ENCODE peak calls at places on chromosomes 5 and 9, in five cellular contexts. T is psoas muscle; U is CD4-positive, CD25-positive, alpha-beta regulatory T cell; L is IMR-90; Q is heart left ventricle. S is an unnamed sample.

GRCh38 chr9:84538879-84539278 is 130.7 kb upstream of the NTRK2 start:
- DNase-seq in L (no peak), Q (no peak), U (no peak), T (no peak), S (no peak)

GRCh38 chr9:97908736-97909135 is 13.6 kb downstream of the TRMO start:
- DNase-seq in T (no peak), L (no peak), U (no peak), Q (no peak), S (no peak)

GRCh38 chr5:168234133-168234532 is 57.3 kb upstream of the WWC1 start:
- DNase-seq in T (no peak), U (no peak), L (no peak), Q (no peak), S (no peak)

GRCh38 chr9:121718063-121718462 is 66.6 kb downstream of the DAB2IP start:
- DNase-seq in T (no peak), L (peak; percentile 65), Q (peak; percentile 68), U (no peak), S (peak; percentile 75)

GRCh38 chr5:112165897-112166737 is 253.0 kb downstream of the EPB41L4A start:
- DNase-seq in L (no peak), T (no peak), U (no peak), Q (no peak), S (no peak)

GRCh38 chr5:138148811-138149210 is 9.6 kb upstream of the NME5 start:
- DNase-seq in T (no peak), U (no peak), L (peak; percentile 65), Q (peak; percentile 43), S (peak; percentile 11)

GRCh38 chr5:73693573-73694061 is 67.6 kb downstream of the ARHGEF28 start:
- DNase-seq in T (no peak), Q (no peak), U (no peak), L (peak; percentile 49), S (peak; percentile 82)

GRCh38 chr9:125297917-125298316 is 36.3 kb downstream of the GAPVD1 start:
- DNase-seq in Q (no peak), U (no peak), T (no peak), L (no peak), S (no peak)

GRCh38 chr5:147626494-147626893 is 116.6 kb upstream of the DPYSL3 start:
- DNase-seq in U (no peak), Q (no peak), L (no peak), T (no peak), S (no peak)

GRCh38 chr9:136746621-136747020 is 1.7 kb downstream of the LCN6 start:
- DNase-seq in U (no peak), L (no peak), Q (peak; percentile 24), T (no peak), S (no peak)

GRCh38 chr5:150159741-150160179 is 4.1 kb upstream of the PDGFRB start:
- DNase-seq in U (no peak), Q (peak; percentile 87), L (peak; percentile 87), T (peak; percentile 76), S (peak; percentile 77)

GRCh38 chr5:142506046-142506445 is 179.8 kb downstream of the FGF1 start:
- DNase-seq in Q (no peak), U (no peak), L (peak; percentile 57), T (no peak), S (no peak)

GRCh38 chr9:18274693-18275092 is 199.3 kb upstream of the ADAMTSL1 start:
- DNase-seq in Q (no peak), L (no peak), T (no peak), U (no peak), S (no peak)

GRCh38 chr9:127629468-127630081 is 17.5 kb downstream of the STXBP1 start:
- DNase-seq in T (no peak), L (peak; percentile 35), U (no peak), Q (peak; percentile 36), S (no peak)

DNA sequence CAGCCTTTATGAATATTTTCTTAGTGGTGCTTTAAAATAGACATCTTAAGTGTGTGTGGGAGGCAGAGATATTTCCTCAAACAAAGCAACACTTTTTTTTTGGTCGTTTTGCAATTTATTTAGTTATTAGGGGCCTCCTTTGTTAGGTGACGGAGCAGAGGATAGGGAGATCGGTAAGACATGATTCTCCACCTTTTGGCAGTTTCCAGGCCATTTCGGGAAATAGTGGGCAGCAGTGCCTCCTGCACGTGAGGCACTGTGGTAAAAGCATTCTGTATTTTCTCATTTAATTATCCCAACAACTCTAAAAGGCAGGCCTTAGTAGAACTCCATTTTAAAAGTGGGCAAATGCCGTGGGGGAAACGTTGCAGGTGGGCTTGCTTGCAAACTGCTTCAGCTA is 1.9 kb downstream of the OCLN start:
- DNase-seq in T (no peak), Q (no peak), L (no peak), U (no peak), S (no peak)
- H3K4me1 ChIP-seq in T (no peaks in the 10 kb centered on the region), Q (peaks cover 22% of the 10 kb centered on the region), L (peaks cover 6% of the 10 kb centered on the region), U (peaks cover 16% of the 10 kb centered on the region), S (no peaks in the 10 kb centered on the region)

GRCh38 chr5:140345919-140346347 is 470 bp downstream of the HBEGF start:
- DNase-seq in Q (peak; percentile 76), T (peak; percentile 88), L (peak; percentile 66), U (no peak), S (peak; percentile 52)

GRCh38 chr5:140348104-140348503 is 1.7 kb upstream of the HBEGF start:
- DNase-seq in L (no peak), T (no peak), U (no peak), Q (no peak), S (no peak)

GRCh38 chr5:140347382-140347781 is 979 bp upstream of the HBEGF start:
- DNase-seq in T (no peak), U (no peak), Q (no peak), L (no peak), S (no peak)

GRCh38 chr5:140344683-140345423 is 1.6 kb downstream of the HBEGF start:
- DNase-seq in U (no peak), L (peak; percentile 57), T (peak; percentile 76), Q (no peak), S (no peak)

DNA sequence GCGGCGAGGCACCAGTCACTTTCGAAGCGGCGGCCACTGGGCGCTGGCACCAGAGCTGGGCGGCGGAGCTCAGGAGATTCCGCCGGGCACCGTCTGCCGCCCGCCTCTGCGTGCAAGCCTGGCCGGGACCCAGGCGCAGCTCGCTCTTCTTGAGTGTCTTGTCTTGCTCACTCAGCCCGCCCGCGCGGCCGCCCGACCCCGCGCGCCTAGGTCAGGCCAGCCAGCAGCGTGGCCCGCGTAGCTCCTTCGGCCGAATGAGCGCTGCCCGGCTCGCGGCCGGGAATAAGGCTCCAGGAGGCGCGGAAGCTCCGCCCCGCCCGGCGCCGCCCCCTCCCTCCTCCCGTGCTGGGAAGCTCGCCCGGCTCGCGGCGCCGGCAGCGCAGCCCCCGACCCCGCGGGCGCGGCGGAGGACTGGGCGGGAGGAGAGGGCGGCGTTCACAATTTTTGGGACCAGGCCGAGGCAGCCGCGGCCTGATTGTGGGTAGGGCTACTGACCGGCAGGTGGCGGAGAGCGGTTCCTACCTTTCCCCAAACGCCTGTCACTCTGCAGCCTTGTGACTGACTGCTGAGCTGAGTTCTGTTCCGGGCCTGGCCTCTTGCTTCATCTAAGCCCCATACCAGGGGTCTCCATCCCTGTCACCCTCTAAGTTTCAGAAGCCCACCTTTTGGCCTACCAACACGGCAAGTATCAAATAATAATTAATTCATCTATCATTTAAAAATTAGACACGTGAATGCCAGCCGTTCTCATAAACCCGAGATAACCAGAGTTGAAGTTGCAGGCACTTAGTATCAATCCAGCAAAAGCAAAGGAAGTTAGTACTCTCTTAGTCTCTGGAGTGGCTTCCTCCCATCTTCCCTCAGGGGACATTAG is at the start of gene HBEGF:
- DNase-seq in U (peak; percentile 43), T (peak; percentile 89), L (peak; percentile 63), Q (peak; percentile 90), S (peak; percentile 88)
- H3K4me3 ChIP-seq in U (peak within 1 kb of the TSS; percentile 53), T (peak within 1 kb of the TSS; percentile 73), L (peak within 1 kb of the TSS; percentile 74), Q (peak within 1 kb of the TSS; percentile 99), S (peak within 1 kb of the TSS; percentile 76)

DNA sequence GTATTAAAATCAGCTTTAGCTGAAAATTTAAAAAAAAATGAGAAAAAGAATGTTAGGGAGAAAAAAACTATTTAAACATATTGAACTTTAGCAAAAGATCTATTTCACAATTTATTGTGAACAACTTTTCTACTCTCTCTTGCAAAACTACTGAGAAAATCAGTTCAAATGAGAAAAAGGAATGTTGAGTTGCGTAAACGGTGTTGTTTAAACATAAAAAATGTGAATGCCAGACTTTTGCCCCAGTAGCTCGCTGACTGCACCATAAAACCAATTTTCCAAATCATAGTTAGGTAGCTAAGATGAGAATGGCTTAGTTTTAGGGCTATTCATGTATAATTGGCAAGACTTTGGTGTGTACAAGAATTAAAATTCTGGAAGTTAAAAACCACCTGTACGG is 13.4 kb upstream of the RAD23B start:
- DNase-seq in U (no peak), T (no peak), Q (no peak), L (peak; percentile 55), S (no peak)
- H3K4me1 ChIP-seq in U (no peaks in the 10 kb centered on the region), T (no peaks in the 10 kb centered on the region), Q (no peaks in the 10 kb centered on the region), L (peaks cover 16% of the 10 kb centered on the region), S (peaks cover 5% of the 10 kb centered on the region)

DNA sequence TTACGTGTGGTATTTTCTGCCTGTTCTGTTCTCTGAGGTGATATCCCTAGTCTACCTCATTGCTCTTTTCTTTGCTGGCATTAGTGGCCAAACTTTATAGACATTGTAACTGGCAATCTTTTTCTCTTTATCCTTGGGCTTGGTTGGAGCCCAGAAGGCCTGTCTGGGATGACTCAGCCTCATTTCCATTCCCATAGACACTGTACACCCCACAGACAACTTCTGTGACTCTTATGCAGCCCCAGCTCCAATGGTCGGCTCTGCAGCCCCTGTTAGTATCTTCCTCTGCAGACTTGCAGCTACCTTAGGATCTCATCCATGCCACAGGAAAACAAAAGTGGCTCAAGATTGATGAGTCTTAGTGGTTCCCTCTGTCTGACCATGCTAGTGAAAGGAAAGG is 79.8 kb downstream of the CFAP95 start:
- DNase-seq in Q (no peak), U (no peak), L (peak; percentile 56), T (no peak), S (no peak)
- H3K4me3 ChIP-seq in Q (no peak overlapping the region), U (no peak overlapping the region), L (no peak overlapping the region), T (no peak overlapping the region), S (no peak overlapping the region)